ENCODE peak calls at places on chromosome X, in seven cellular contexts. One of them, this sample, is unnamed.

GRCh38 chrX:40064055-40064597 is 33.6 kb downstream of the BCOR start:
- DNase-seq in progenitor cell of endocrine pancreas: no peak
- DNase-seq in breast epithelium: no peak
- DNase-seq in PC-3: no peak
- DNase-seq in endodermal cell: peak
- DNase-seq in ascending aorta: no peak
- DNase-seq in endothelial cell: no peak
- DNase-seq in this sample: no peak

GRCh38 chrX:118760025-118760424 is 32.6 kb downstream of the IL13RA1 start:
- DNase-seq in breast epithelium: no peak
- DNase-seq in endodermal cell: no peak
- DNase-seq in progenitor cell of endocrine pancreas: no peak
- DNase-seq in ascending aorta: no peak
- DNase-seq in endothelial cell: no peak
- DNase-seq in PC-3: no peak
- DNase-seq in this sample: no peak

GRCh38 chrX:47956016-47956415 is 47.8 kb downstream of the ZNF182 start:
- DNase-seq in breast epithelium: peak
- DNase-seq in progenitor cell of endocrine pancreas: no peak
- DNase-seq in ascending aorta: no peak
- DNase-seq in endodermal cell: no peak
- DNase-seq in PC-3: no peak
- DNase-seq in endothelial cell: no peak
- DNase-seq in this sample: no peak

GRCh38 chrX:76148011-76148665 is 24.7 kb upstream of the PBDC1 start:
- DNase-seq in endothelial cell: no peak
- DNase-seq in endodermal cell: peak
- DNase-seq in progenitor cell of endocrine pancreas: no peak
- DNase-seq in PC-3: peak
- DNase-seq in ascending aorta: no peak
- DNase-seq in breast epithelium: no peak
- DNase-seq in this sample: no peak

GRCh38 chrX:20231598-20231997 is 35.1 kb downstream of the RPS6KA3 start:
- DNase-seq in PC-3: no peak
- DNase-seq in endothelial cell: no peak
- DNase-seq in endodermal cell: no peak
- DNase-seq in ascending aorta: no peak
- DNase-seq in breast epithelium: no peak
- DNase-seq in progenitor cell of endocrine pancreas: no peak
- DNase-seq in this sample: no peak

GRCh38 chrX:71606536-71607216 is 11.6 kb downstream of the CXCR3 start:
- DNase-seq in breast epithelium: no peak
- DNase-seq in endothelial cell: no peak
- DNase-seq in endodermal cell: no peak
- DNase-seq in ascending aorta: no peak
- DNase-seq in progenitor cell of endocrine pancreas: no peak
- DNase-seq in PC-3: no peak
- DNase-seq in this sample: no peak

GRCh38 chrX:11273544-11273943 is 19.7 kb upstream of the AMELX start:
- DNase-seq in breast epithelium: no peak
- DNase-seq in progenitor cell of endocrine pancreas: no peak
- DNase-seq in ascending aorta: no peak
- DNase-seq in endothelial cell: no peak
- DNase-seq in PC-3: peak
- DNase-seq in endodermal cell: no peak
- DNase-seq in this sample: no peak

GRCh38 chrX:130915302-130915701 is 12.3 kb upstream of the ENOX2 start:
- DNase-seq in endodermal cell: no peak
- DNase-seq in ascending aorta: no peak
- DNase-seq in PC-3: no peak
- DNase-seq in endothelial cell: no peak
- DNase-seq in breast epithelium: no peak
- DNase-seq in progenitor cell of endocrine pancreas: no peak
- DNase-seq in this sample: no peak

GRCh38 chrX:21730011-21730410 is 27.9 kb downstream of the SMPX start:
- DNase-seq in ascending aorta: no peak
- DNase-seq in progenitor cell of endocrine pancreas: no peak
- DNase-seq in endothelial cell: no peak
- DNase-seq in endodermal cell: no peak
- DNase-seq in breast epithelium: no peak
- DNase-seq in PC-3: no peak
- DNase-seq in this sample: no peak

GRCh38 chrX:101419489-101419888 is 11.5 kb downstream of the HNRNPH2 start:
- DNase-seq in ascending aorta: no peak
- DNase-seq in endodermal cell: no peak
- DNase-seq in PC-3: no peak
- DNase-seq in endothelial cell: no peak
- DNase-seq in progenitor cell of endocrine pancreas: no peak
- DNase-seq in breast epithelium: no peak
- DNase-seq in this sample: no peak

GRCh38 chrX:149630681-149631292 is 805 bp downstream of the TMEM185A start:
- DNase-seq in progenitor cell of endocrine pancreas: no peak
- DNase-seq in endodermal cell: no peak
- DNase-seq in PC-3: peak
- DNase-seq in breast epithelium: no peak
- DNase-seq in ascending aorta: no peak
- DNase-seq in endothelial cell: no peak
- DNase-seq in this sample: no peak

GRCh38 chrX:154325541-154325940 is 29.9 kb downstream of the TKTL1 start:
- DNase-seq in progenitor cell of endocrine pancreas: no peak
- DNase-seq in endothelial cell: no peak
- DNase-seq in endodermal cell: no peak
- DNase-seq in breast epithelium: no peak
- DNase-seq in ascending aorta: no peak
- DNase-seq in PC-3: no peak
- DNase-seq in this sample: no peak

GRCh38 chrX:149759824-149760223 is 14.0 kb upstream of the HSFX1 start:
- DNase-seq in breast epithelium: no peak
- DNase-seq in endodermal cell: peak
- DNase-seq in ascending aorta: no peak
- DNase-seq in endothelial cell: no peak
- DNase-seq in progenitor cell of endocrine pancreas: no peak
- DNase-seq in PC-3: no peak
- DNase-seq in this sample: no peak

GRCh38 chrX:43559643-43560042 is 96.5 kb upstream of the MAOA start:
- DNase-seq in breast epithelium: no peak
- DNase-seq in ascending aorta: no peak
- DNase-seq in PC-3: peak
- DNase-seq in endothelial cell: peak
- DNase-seq in endodermal cell: peak
- DNase-seq in progenitor cell of endocrine pancreas: peak
- DNase-seq in this sample: no peak

GRCh38 chrX:103398321-103398937 is 22.1 kb downstream of the BEX3 start:
- DNase-seq in endodermal cell: no peak
- DNase-seq in PC-3: peak
- DNase-seq in breast epithelium: no peak
- DNase-seq in endothelial cell: no peak
- DNase-seq in progenitor cell of endocrine pancreas: no peak
- DNase-seq in ascending aorta: no peak
- DNase-seq in this sample: no peak

GRCh38 chrX:154734101-154734781 is 16.6 kb downstream of the GAB3 start:
- DNase-seq in endodermal cell: no peak
- DNase-seq in breast epithelium: no peak
- DNase-seq in ascending aorta: no peak
- DNase-seq in PC-3: peak
- DNase-seq in endothelial cell: no peak
- DNase-seq in progenitor cell of endocrine pancreas: no peak
- DNase-seq in this sample: no peak

GRCh38 chrX:80807606-80808159 is 2.0 kb downstream of the BRWD3 start:
- DNase-seq in breast epithelium: peak
- DNase-seq in progenitor cell of endocrine pancreas: no peak
- DNase-seq in endodermal cell: no peak
- DNase-seq in endothelial cell: no peak
- DNase-seq in ascending aorta: no peak
- DNase-seq in PC-3: no peak
- DNase-seq in this sample: peak

GRCh38 chrX:11704725-11705495 is 39.2 kb upstream of the ARHGAP6 start:
- DNase-seq in PC-3: no peak
- DNase-seq in breast epithelium: no peak
- DNase-seq in endodermal cell: peak
- DNase-seq in endothelial cell: no peak
- DNase-seq in ascending aorta: no peak
- DNase-seq in progenitor cell of endocrine pancreas: no peak
- DNase-seq in this sample: no peak

GRCh38 chrX:23554304-23554703 is 113.0 kb upstream of the PRDX4 start:
- DNase-seq in progenitor cell of endocrine pancreas: no peak
- DNase-seq in endodermal cell: no peak
- DNase-seq in breast epithelium: no peak
- DNase-seq in endothelial cell: no peak
- DNase-seq in ascending aorta: no peak
- DNase-seq in PC-3: peak
- DNase-seq in this sample: peak

GRCh38 chrX:40104649-40105015 is 6.9 kb upstream of the BCOR start:
- DNase-seq in breast epithelium: no peak
- DNase-seq in PC-3: peak
- DNase-seq in endodermal cell: peak
- DNase-seq in ascending aorta: no peak
- DNase-seq in endothelial cell: no peak
- DNase-seq in progenitor cell of endocrine pancreas: no peak
- DNase-seq in this sample: peak

GRCh38 chrX:103704863-103705262 is 5.8 kb upstream of the TMEM31 start:
- DNase-seq in ascending aorta: no peak
- DNase-seq in endothelial cell: no peak
- DNase-seq in breast epithelium: no peak
- DNase-seq in endodermal cell: no peak
- DNase-seq in progenitor cell of endocrine pancreas: no peak
- DNase-seq in PC-3: no peak
- DNase-seq in this sample: no peak

GRCh38 chrX:53283099-53283498 is 1.7 kb upstream of the IQSEC2 start:
- DNase-seq in ascending aorta: no peak
- DNase-seq in endodermal cell: no peak
- DNase-seq in breast epithelium: no peak
- DNase-seq in PC-3: no peak
- DNase-seq in progenitor cell of endocrine pancreas: no peak
- DNase-seq in endothelial cell: no peak
- DNase-seq in this sample: no peak

GRCh38 chrX:4268676-4269075 is 555.2 kb upstream of the PRKX start:
- DNase-seq in PC-3: peak
- DNase-seq in endothelial cell: no peak
- DNase-seq in ascending aorta: no peak
- DNase-seq in endodermal cell: no peak
- DNase-seq in progenitor cell of endocrine pancreas: no peak
- DNase-seq in breast epithelium: no peak
- DNase-seq in this sample: no peak

GRCh38 chrX:96372313-96373046 is 312.2 kb upstream of the DIAPH2 start:
- DNase-seq in progenitor cell of endocrine pancreas: no peak
- DNase-seq in endodermal cell: peak
- DNase-seq in PC-3: peak
- DNase-seq in ascending aorta: no peak
- DNase-seq in endothelial cell: peak
- DNase-seq in breast epithelium: no peak
- DNase-seq in this sample: peak

GRCh38 chrX:25012433-25012735 is 3.4 kb downstream of the ARX start:
- DNase-seq in ascending aorta: no peak
- DNase-seq in endodermal cell: peak
- DNase-seq in progenitor cell of endocrine pancreas: no peak
- DNase-seq in PC-3: no peak
- DNase-seq in breast epithelium: no peak
- DNase-seq in endothelial cell: no peak
- DNase-seq in this sample: no peak

GRCh38 chrX:155544886-155545285 is 67.9 kb downstream of the TMLHE start:
- DNase-seq in ascending aorta: no peak
- DNase-seq in breast epithelium: no peak
- DNase-seq in PC-3: no peak
- DNase-seq in progenitor cell of endocrine pancreas: no peak
- DNase-seq in endodermal cell: no peak
- DNase-seq in endothelial cell: no peak
- DNase-seq in this sample: no peak

GRCh38 chrX:32933548-32933947 is 277.8 kb downstream of the DMD start:
- DNase-seq in endothelial cell: no peak
- DNase-seq in breast epithelium: no peak
- DNase-seq in PC-3: no peak
- DNase-seq in ascending aorta: no peak
- DNase-seq in endodermal cell: no peak
- DNase-seq in progenitor cell of endocrine pancreas: no peak
- DNase-seq in this sample: no peak
- TF ChIP-seq CTCF in endothelial cell: no peak
- TF ChIP-seq CTCF in breast epithelium: no peak
- TF ChIP-seq CTCF in PC-3: no peak
- TF ChIP-seq CTCF in ascending aorta: no peak
- TF ChIP-seq CTCF in endodermal cell: no peak
- TF ChIP-seq CTCF in progenitor cell of endocrine pancreas: no peak
- TF ChIP-seq CTCF in this sample: no peak

GRCh38 chrX:16445166-16445752 is 204.7 kb upstream of the S100G start:
- DNase-seq in PC-3: peak
- DNase-seq in progenitor cell of endocrine pancreas: no peak
- DNase-seq in endothelial cell: peak
- DNase-seq in breast epithelium: no peak
- DNase-seq in endodermal cell: peak
- DNase-seq in ascending aorta: no peak
- DNase-seq in this sample: peak
- TF ChIP-seq CTCF in PC-3: peak
- TF ChIP-seq CTCF in progenitor cell of endocrine pancreas: peak
- TF ChIP-seq CTCF in endothelial cell: peak
- TF ChIP-seq CTCF in breast epithelium: no peak
- TF ChIP-seq CTCF in endodermal cell: peak
- TF ChIP-seq CTCF in ascending aorta: peak
- TF ChIP-seq CTCF in this sample: peak

GRCh38 chrX:72685810-72686465 is 28.2 kb downstream of the PHKA1 start:
- DNase-seq in endodermal cell: no peak
- DNase-seq in ascending aorta: no peak
- DNase-seq in endothelial cell: no peak
- DNase-seq in breast epithelium: no peak
- DNase-seq in progenitor cell of endocrine pancreas: no peak
- DNase-seq in PC-3: peak
- DNase-seq in this sample: no peak
- TF ChIP-seq CTCF in endodermal cell: no peak
- TF ChIP-seq CTCF in ascending aorta: no peak
- TF ChIP-seq CTCF in endothelial cell: no peak
- TF ChIP-seq CTCF in breast epithelium: no peak
- TF ChIP-seq CTCF in progenitor cell of endocrine pancreas: no peak
- TF ChIP-seq CTCF in PC-3: no peak
- TF ChIP-seq CTCF in this sample: no peak

GRCh38 chrX:135505356-135505755 is 15.1 kb upstream of the INTS6L start:
- DNase-seq in PC-3: no peak
- DNase-seq in endodermal cell: no peak
- DNase-seq in ascending aorta: no peak
- DNase-seq in progenitor cell of endocrine pancreas: no peak
- DNase-seq in endothelial cell: no peak
- DNase-seq in breast epithelium: no peak
- DNase-seq in this sample: no peak

GRCh38 chrX:135513140-135513535 is 7.3 kb upstream of the INTS6L start:
- DNase-seq in endothelial cell: no peak
- DNase-seq in ascending aorta: no peak
- DNase-seq in endodermal cell: no peak
- DNase-seq in breast epithelium: no peak
- DNase-seq in PC-3: no peak
- DNase-seq in progenitor cell of endocrine pancreas: no peak
- DNase-seq in this sample: no peak

GRCh38 chrX:135512508-135513139 is 7.8 kb upstream of the INTS6L start:
- DNase-seq in ascending aorta: no peak
- DNase-seq in breast epithelium: no peak
- DNase-seq in progenitor cell of endocrine pancreas: no peak
- DNase-seq in PC-3: no peak
- DNase-seq in endothelial cell: no peak
- DNase-seq in endodermal cell: no peak
- DNase-seq in this sample: no peak

DNA sequence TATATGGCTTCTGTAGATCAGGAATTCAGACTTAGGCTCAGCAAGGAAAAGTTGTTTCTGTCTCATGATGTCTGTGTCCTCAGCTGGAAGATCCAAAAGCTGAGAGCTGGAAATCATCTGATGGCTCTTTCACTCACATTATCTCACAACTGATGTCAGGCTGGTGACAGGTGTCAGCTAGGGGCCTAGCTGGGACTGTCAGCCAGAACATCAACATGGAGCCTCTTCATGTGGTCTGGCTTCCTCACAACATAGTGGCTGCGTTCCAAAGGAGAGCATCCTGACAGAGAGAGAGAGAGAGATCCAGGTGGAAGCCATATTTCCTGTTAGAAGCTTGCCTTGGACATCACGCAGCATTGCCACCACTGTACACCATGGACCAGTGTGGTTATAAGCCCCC is 10.6 kb upstream of the INTS6L start:
- DNase-seq in breast epithelium: no peak
- DNase-seq in endothelial cell: no peak
- DNase-seq in ascending aorta: no peak
- DNase-seq in endodermal cell: no peak
- DNase-seq in progenitor cell of endocrine pancreas: no peak
- DNase-seq in PC-3: no peak
- DNase-seq in this sample: no peak
- TF ChIP-seq CTCF in breast epithelium: no peak
- TF ChIP-seq CTCF in endothelial cell: no peak
- TF ChIP-seq CTCF in ascending aorta: no peak
- TF ChIP-seq CTCF in endodermal cell: no peak
- TF ChIP-seq CTCF in progenitor cell of endocrine pancreas: no peak
- TF ChIP-seq CTCF in PC-3: no peak
- TF ChIP-seq CTCF in this sample: no peak

This sample was measured in GM13976.